ENCODE peak calls at places on chromosomes 2 and 18, in seven cellular contexts. V is HFF-Myc, G is epithelial cell of esophagus, W is psoas muscle, T is hepatocyte, K is HFFc6, D is kidney. S is an unnamed sample.

GRCh38 chr2:108858894-108859293 is 72.3 kb downstream of the CCDC138 start:
- DNase-seq in T (no peak), V (no peak), G (peak; percentile 43), D (no peak), W (no peak), K (peak; percentile 32), S (no peak)

GRCh38 chr2:200467806-200468686 is 41.8 kb downstream of the KCTD18 start:
- DNase-seq in W (no peak), G (no peak), T (no peak), D (no peak), V (no peak), K (no peak), S (no peak)

GRCh38 chr2:10481055-10481665 is 33.0 kb upstream of the ODC1 start:
- DNase-seq in V (no peak), W (no peak), T (no peak), G (no peak), D (no peak), K (no peak), S (no peak)

GRCh38 chr18:48990497-48991298 is 39.9 kb upstream of the SMAD7 start:
- DNase-seq in D (peak; percentile 80), G (peak; percentile 71), K (peak; percentile 68), T (peak; percentile 75), W (no peak), V (no peak), S (no peak)

GRCh38 chr2:160828076-160828475 is 332.2 kb upstream of the TANK start:
- DNase-seq in V (no peak), G (no peak), W (no peak), D (no peak), K (no peak), T (no peak), S (no peak)

GRCh38 chr2:151906633-151906998 is 78.4 kb upstream of the ARL5A start:
- DNase-seq in V (no peak), K (no peak), G (no peak), W (no peak), D (no peak), T (no peak), S (no peak)

GRCh38 chr2:64284751-64285150 is 140.5 kb upstream of the PELI1 start:
- DNase-seq in K (no peak), T (no peak), G (no peak), V (no peak), W (no peak), D (no peak), S (no peak)

GRCh38 chr2:151796774-151797173 is 31.4 kb downstream of the ARL5A start:
- DNase-seq in K (no peak), V (no peak), G (no peak), T (no peak), W (no peak), D (no peak), S (no peak)

GRCh38 chr2:143604172-143604571 is 475.0 kb downstream of the ARHGAP15 start:
- DNase-seq in K (no peak), T (no peak), W (no peak), D (no peak), V (no peak), G (no peak), S (no peak)

GRCh38 chr18:68667121-68667520 is 47.8 kb downstream of the TMX3 start:
- DNase-seq in W (no peak), G (no peak), K (peak; percentile 17), D (no peak), T (no peak), V (no peak), S (no peak)

GRCh38 chr2:96651793-96652192 is 9.2 kb downstream of the FER1L5 start:
- DNase-seq in K (no peak), V (no peak), W (no peak), D (no peak), T (no peak), G (no peak), S (no peak)

GRCh38 chr2:9312591-9312990 is 106.0 kb downstream of the ASAP2 start:
- DNase-seq in T (no peak), W (no peak), V (no peak), G (no peak), D (no peak), K (no peak), S (no peak)

GRCh38 chr18:58288922-58289797 is 245.1 kb downstream of the NEDD4L start:
- DNase-seq in K (peak; percentile 58), W (no peak), V (peak; percentile 19), D (no peak), G (peak; percentile 88), T (peak; percentile 64), S (no peak)

GRCh38 chr2:11697103-11697871 is 27.3 kb upstream of the NTSR2 start:
- DNase-seq in W (peak; percentile 95), D (peak; percentile 92), G (peak; percentile 76), K (peak; percentile 90), V (peak; percentile 50), T (peak; percentile 26), S (no peak)

GRCh38 chr2:236254021-236254420 is 10.2 kb downstream of the ASB18 start:
- DNase-seq in W (no peak), T (no peak), D (no peak), K (no peak), V (no peak), G (no peak), S (no peak)

GRCh38 chr2:219557320-219557719 is 13.5 kb downstream of the TMEM198 start:
- DNase-seq in W (no peak), K (no peak), V (no peak), T (no peak), G (no peak), D (peak; percentile 74), S (no peak)

GRCh38 chr2:4381049-4381448 is 677.7 kb downstream of the DCDC2C start:
- DNase-seq in T (no peak), D (no peak), G (no peak), V (no peak), W (no peak), K (no peak), S (no peak)

GRCh38 chr2:146576301-146576700 is 1268.5 kb upstream of the ACVR2A start:
- DNase-seq in G (peak; percentile 24), V (no peak), K (no peak), D (no peak), T (no peak), W (no peak), S (no peak)

GRCh38 chr2:33238111-33238510 is 238.3 kb upstream of the RASGRP3 start:
- DNase-seq in T (no peak), W (no peak), D (no peak), K (peak; percentile 70), G (peak; percentile 81), V (no peak), S (no peak)

GRCh38 chr2:239285071-239285931 is 115.5 kb downstream of the HDAC4 start:
- DNase-seq in G (no peak), W (peak; percentile 53), K (no peak), V (no peak), T (no peak), D (peak; percentile 66), S (no peak)

GRCh38 chr18:74522635-74523548 is 11.4 kb upstream of the CNDP1 start:
- DNase-seq in V (no peak), T (no peak), K (no peak), D (no peak), W (no peak), G (no peak), S (no peak)

GRCh38 chr2:60818272-60818671 is 62.2 kb downstream of the PAPOLG start:
- DNase-seq in K (no peak), G (peak; percentile 20), V (no peak), W (no peak), T (no peak), D (no peak), S (no peak)

GRCh38 chr2:134819334-134819733 is 19.1 kb upstream of the ACMSD start:
- DNase-seq in K (peak; percentile 66), T (no peak), W (no peak), D (no peak), V (no peak), G (peak; percentile 94), S (no peak)

DNA sequence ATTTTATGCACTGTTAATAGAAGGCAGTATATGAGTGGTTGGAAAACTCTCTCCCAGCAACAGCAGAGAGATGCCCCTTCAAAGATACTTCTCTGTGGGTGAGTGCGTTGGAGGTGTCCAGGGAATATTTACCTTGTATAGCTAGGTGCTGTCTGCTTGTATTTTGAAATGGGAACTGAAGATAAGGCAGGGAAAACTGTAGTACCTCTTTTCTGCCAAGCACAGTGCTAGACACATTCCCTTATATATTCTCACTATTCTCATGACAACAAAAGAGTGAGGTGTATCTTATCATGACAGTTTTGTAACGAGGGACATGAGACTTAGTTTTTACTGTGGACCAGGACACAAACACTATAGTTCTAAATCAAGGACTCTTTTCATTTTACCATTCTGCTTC is 2.1 kb downstream of the TTC39C start:
- DNase-seq in V (no peak), D (no peak), W (no peak), T (no peak), G (peak; percentile 59), K (no peak), S (no peak)
- TF ChIP-seq CTCF in V (no peak), D (peak; percentile 28), W (no peak), T (peak; percentile 32), G (peak; percentile 63), K (peak; percentile 64), S (peak; percentile 40)

DNA sequence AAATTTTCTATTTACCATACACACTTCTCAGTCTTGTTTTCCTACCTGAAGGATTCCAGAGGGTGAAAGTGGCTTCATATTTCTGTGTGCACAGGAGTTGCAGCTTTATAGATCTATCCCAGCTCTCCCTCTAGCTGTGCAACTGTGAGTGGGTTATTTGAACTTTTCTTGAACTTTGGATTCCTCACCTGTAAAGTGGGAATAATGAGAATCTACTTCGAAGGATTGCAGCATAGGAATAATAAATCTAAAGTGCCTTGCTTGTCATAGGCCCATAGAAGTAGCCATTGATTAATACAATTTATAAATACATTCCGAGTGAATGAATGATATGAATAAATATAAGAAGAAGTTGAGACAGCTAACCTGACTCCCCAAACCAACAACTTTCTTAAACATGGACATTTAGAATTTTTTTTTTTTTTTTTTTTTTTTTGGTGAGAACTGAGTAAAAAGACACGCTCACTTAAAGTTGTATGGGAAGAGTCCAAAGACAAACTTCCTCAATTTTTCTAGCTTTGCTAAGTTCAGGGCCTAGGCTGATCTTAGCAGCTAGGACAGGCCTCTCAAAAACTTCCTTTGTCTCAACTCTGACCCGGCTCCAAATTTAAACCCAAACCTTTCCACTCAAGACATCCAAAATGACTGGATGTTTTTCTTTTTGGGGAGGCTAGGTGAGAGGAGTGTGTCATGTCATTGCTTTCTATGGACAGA is 203.3 kb upstream of the FBXO11 start:
- DNase-seq in D (no peak), W (no peak), V (no peak), G (no peak), K (no peak), T (no peak), S (no peak)
- TF ChIP-seq CTCF in D (no peak), W (no peak), V (no peak), G (no peak), K (no peak), T (no peak), S (no peak)

DNA sequence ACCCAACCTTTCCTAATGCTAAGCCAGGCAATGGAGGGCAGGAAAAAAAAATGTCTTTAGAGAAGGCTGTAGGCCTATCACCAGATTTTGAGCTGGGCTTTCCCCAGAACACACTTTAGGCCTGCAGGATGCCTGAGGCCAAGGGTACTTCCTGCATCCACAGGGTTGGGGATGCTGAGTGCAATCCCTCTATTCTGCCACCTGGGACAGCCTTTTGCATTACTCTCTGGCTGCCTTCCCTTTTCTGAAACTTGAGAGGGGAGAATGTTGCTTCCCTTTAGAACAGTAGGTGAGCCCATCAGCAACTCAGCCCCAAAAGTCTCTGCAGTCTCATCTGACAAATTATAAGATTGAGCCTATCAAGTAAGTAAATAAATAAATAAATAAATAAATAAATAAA is 195.2 kb downstream of the SLC8A1 start:
- DNase-seq in V (no peak), K (no peak), W (no peak), T (no peak), D (no peak), G (peak; percentile 48), S (no peak)
- TF ChIP-seq CTCF in V (peak; percentile 31), K (peak; percentile 55), W (peak; percentile 7), T (no peak), D (no peak), G (peak; percentile 52), S (peak; percentile 46)

GRCh38 chr2:43169091-43169936 is 57.1 kb downstream of the ZFP36L2 start:
- DNase-seq in G (peak; percentile 56), K (no peak), D (peak; percentile 94), V (no peak), T (no peak), W (no peak), S (no peak)
- TF ChIP-seq CTCF in G (no peak), K (no peak), D (no peak), V (no peak), T (no peak), W (no peak), S (no peak)

S was measured in progenitor cell of endocrine pancreas.